ENCODE peak calls at places on chromosomes 4 and X, in five cellular contexts. One of them, this sample, is unnamed.

GRCh38 chr4:107314156-107314555 is 278.0 kb upstream of the DKK2 start:
- DNase-seq in PC-3: peak
- DNase-seq in SK-N-SH: no peak
- DNase-seq in OCI-LY7: no peak
- DNase-seq in GM23338: no peak
- DNase-seq in this sample: no peak

GRCh38 chrX:152647978-152648377 is 10.3 kb downstream of the GABRQ start:
- DNase-seq in PC-3: no peak
- DNase-seq in SK-N-SH: no peak
- DNase-seq in OCI-LY7: no peak
- DNase-seq in GM23338: no peak
- DNase-seq in this sample: no peak

GRCh38 chrX:38804481-38805293 is 3.4 kb downstream of the MID1IP1 start:
- DNase-seq in PC-3: peak
- DNase-seq in SK-N-SH: peak
- DNase-seq in OCI-LY7: peak
- DNase-seq in GM23338: peak
- DNase-seq in this sample: peak

GRCh38 chr4:70754470-70754869 is 32.7 kb downstream of the RUFY3 start:
- DNase-seq in PC-3: no peak
- DNase-seq in SK-N-SH: no peak
- DNase-seq in OCI-LY7: peak
- DNase-seq in GM23338: no peak
- DNase-seq in this sample: no peak

GRCh38 chrX:27591938-27592337 is 1.8 kb downstream of the DCAF8L2 start:
- DNase-seq in PC-3: no peak
- DNase-seq in SK-N-SH: no peak
- DNase-seq in OCI-LY7: no peak
- DNase-seq in GM23338: peak
- DNase-seq in this sample: no peak

GRCh38 chrX:110287605-110288004 is 30.3 kb downstream of the AMMECR1 start:
- DNase-seq in PC-3: no peak
- DNase-seq in SK-N-SH: no peak
- DNase-seq in OCI-LY7: no peak
- DNase-seq in GM23338: no peak
- DNase-seq in this sample: peak

GRCh38 chrX:7147431-7147977 is at the start of gene STS:
- DNase-seq in PC-3: no peak
- DNase-seq in SK-N-SH: peak
- DNase-seq in OCI-LY7: peak
- DNase-seq in GM23338: peak
- DNase-seq in this sample: no peak

GRCh38 chr4:133464311-133464710 is 315.2 kb downstream of the PCDH10 start:
- DNase-seq in PC-3: peak
- DNase-seq in SK-N-SH: no peak
- DNase-seq in OCI-LY7: no peak
- DNase-seq in GM23338: no peak
- DNase-seq in this sample: no peak

GRCh38 chrX:115013705-115014104 is 3.7 kb downstream of the IL13RA2 start:
- DNase-seq in PC-3: peak
- DNase-seq in SK-N-SH: no peak
- DNase-seq in OCI-LY7: no peak
- DNase-seq in GM23338: no peak
- DNase-seq in this sample: peak

GRCh38 chr4:6972911-6973310 is 63.3 kb downstream of the TBC1D14 start:
- DNase-seq in PC-3: no peak
- DNase-seq in SK-N-SH: no peak
- DNase-seq in OCI-LY7: no peak
- DNase-seq in GM23338: peak
- DNase-seq in this sample: no peak

GRCh38 chrX:124555036-124555595 is 208.8 kb downstream of the SH2D1A start:
- DNase-seq in PC-3: peak
- DNase-seq in SK-N-SH: no peak
- DNase-seq in OCI-LY7: no peak
- DNase-seq in GM23338: no peak
- DNase-seq in this sample: peak

GRCh38 chrX:24515447-24515846 is 50.4 kb downstream of the PDK3 start:
- DNase-seq in PC-3: no peak
- DNase-seq in SK-N-SH: no peak
- DNase-seq in OCI-LY7: no peak
- DNase-seq in GM23338: peak
- DNase-seq in this sample: no peak

GRCh38 chrX:32448320-32448719 is 763.0 kb downstream of the DMD start:
- DNase-seq in PC-3: no peak
- DNase-seq in SK-N-SH: no peak
- DNase-seq in OCI-LY7: peak
- DNase-seq in GM23338: peak
- DNase-seq in this sample: no peak

GRCh38 chr4:140018931-140019618 is 134.9 kb downstream of the MAML3 start:
- DNase-seq in PC-3: peak
- DNase-seq in SK-N-SH: no peak
- DNase-seq in OCI-LY7: no peak
- DNase-seq in GM23338: no peak
- DNase-seq in this sample: peak

GRCh38 chrX:136251042-136251991 is at the start of gene MAP7D3:
- DNase-seq in PC-3: no peak
- DNase-seq in SK-N-SH: peak
- DNase-seq in OCI-LY7: peak
- DNase-seq in GM23338: peak
- DNase-seq in this sample: peak

GRCh38 chr4:37453004-37453360 is 208.4 kb downstream of the NWD2 start:
- DNase-seq in PC-3: peak
- DNase-seq in SK-N-SH: peak
- DNase-seq in OCI-LY7: peak
- DNase-seq in GM23338: peak
- DNase-seq in this sample: peak

GRCh38 chrX:150834695-150835094 is 63.8 kb downstream of the CD99L2 start:
- DNase-seq in PC-3: no peak
- DNase-seq in SK-N-SH: no peak
- DNase-seq in OCI-LY7: no peak
- DNase-seq in GM23338: no peak
- DNase-seq in this sample: no peak

GRCh38 chr4:89284828-89285227 is 22.8 kb downstream of the GPRIN3 start:
- DNase-seq in PC-3: no peak
- DNase-seq in SK-N-SH: no peak
- DNase-seq in OCI-LY7: no peak
- DNase-seq in GM23338: no peak
- DNase-seq in this sample: peak

GRCh38 chrX:39440734-39441305 is 639.6 kb downstream of the MID1IP1 start:
- DNase-seq in PC-3: no peak
- DNase-seq in SK-N-SH: no peak
- DNase-seq in OCI-LY7: no peak
- DNase-seq in GM23338: no peak
- DNase-seq in this sample: no peak

GRCh38 chr4:40630335-40631021 is 814 bp upstream of the RBM47 start:
- DNase-seq in PC-3: peak
- DNase-seq in SK-N-SH: peak
- DNase-seq in OCI-LY7: peak
- DNase-seq in GM23338: peak
- DNase-seq in this sample: no peak

GRCh38 chrX:83771664-83772063 is 89.3 kb upstream of the CYLC1 start:
- DNase-seq in PC-3: peak
- DNase-seq in SK-N-SH: no peak
- DNase-seq in OCI-LY7: no peak
- DNase-seq in GM23338: peak
- DNase-seq in this sample: no peak

GRCh38 chr4:6319530-6320150 is 50.0 kb downstream of the WFS1 start:
- DNase-seq in PC-3: peak
- DNase-seq in SK-N-SH: no peak
- DNase-seq in OCI-LY7: no peak
- DNase-seq in GM23338: no peak
- DNase-seq in this sample: no peak

GRCh38 chr4:991451-992296 is 1.5 kb downstream of the SLC26A1 start:
- DNase-seq in PC-3: no peak
- DNase-seq in SK-N-SH: no peak
- DNase-seq in OCI-LY7: no peak
- DNase-seq in GM23338: no peak
- DNase-seq in this sample: no peak
- H3K27ac ChIP-seq in PC-3: no peak
- H3K27ac ChIP-seq in SK-N-SH: no peak
- H3K27ac ChIP-seq in OCI-LY7: no peak
- H3K27ac ChIP-seq in GM23338: no peak
- H3K27ac ChIP-seq in this sample: no peak

GRCh38 chr4:73823756-73824155 is 12.7 kb upstream of the CXCL6 start:
- DNase-seq in PC-3: no peak
- DNase-seq in SK-N-SH: no peak
- DNase-seq in OCI-LY7: no peak
- DNase-seq in GM23338: no peak
- DNase-seq in this sample: no peak
- TF ChIP-seq EZH2phosphoT487 in PC-3: no peak
- TF ChIP-seq EZH2phosphoT487 in SK-N-SH: no peak
- TF ChIP-seq EZH2phosphoT487 in OCI-LY7: no peak
- TF ChIP-seq EZH2phosphoT487 in GM23338: no peak
- TF ChIP-seq EZH2phosphoT487 in this sample: no peak

DNA sequence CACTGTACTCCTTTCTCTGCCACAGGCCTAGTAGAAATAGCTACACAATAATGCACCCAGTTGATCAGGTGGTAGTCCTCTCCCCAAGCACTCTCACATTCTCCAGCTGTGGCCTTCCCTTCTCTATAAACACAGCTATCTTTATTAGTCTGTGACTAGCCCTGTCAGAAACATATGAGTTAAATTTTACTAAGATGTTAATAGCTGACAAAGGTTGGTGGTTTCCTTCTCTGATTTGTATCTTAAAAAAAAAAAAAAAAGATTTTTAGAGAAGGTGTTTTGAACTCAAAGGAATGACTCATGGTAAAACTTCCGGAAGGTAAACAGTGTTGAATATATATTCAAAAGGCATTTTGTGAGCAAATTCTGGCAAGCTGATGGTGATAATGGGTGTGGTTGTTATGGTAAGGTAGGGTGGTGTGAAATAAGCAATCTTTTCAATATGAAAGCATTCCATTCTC is 327.4 kb downstream of the PPP3CA start:
- DNase-seq in PC-3: peak
- DNase-seq in SK-N-SH: no peak
- DNase-seq in OCI-LY7: no peak
- DNase-seq in GM23338: peak
- DNase-seq in this sample: no peak
- H3K27ac ChIP-seq in PC-3: peak
- H3K27ac ChIP-seq in SK-N-SH: peak
- H3K27ac ChIP-seq in OCI-LY7: no peak
- H3K27ac ChIP-seq in GM23338: peak
- H3K27ac ChIP-seq in this sample: no peak

DNA sequence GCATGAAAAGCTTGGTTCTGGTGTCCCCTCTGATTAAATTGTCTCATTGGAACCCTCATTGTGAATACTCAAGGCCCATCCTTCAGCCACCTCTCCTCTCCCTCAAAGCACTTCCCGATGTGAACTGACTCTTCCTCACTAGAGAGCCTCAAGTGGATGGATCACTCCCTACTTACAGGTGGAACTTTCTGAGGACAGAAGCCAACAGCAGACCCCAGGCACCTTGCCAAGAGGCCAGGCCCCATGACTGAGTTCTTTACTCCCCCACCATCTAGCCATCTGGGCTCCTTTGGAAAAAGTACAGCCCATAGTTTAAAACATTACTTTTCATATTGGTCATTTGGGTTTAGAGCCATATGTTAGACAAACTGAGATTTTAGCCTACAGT is 224.1 kb downstream of the SHROOM3 start:
- DNase-seq in PC-3: no peak
- DNase-seq in SK-N-SH: no peak
- DNase-seq in OCI-LY7: no peak
- DNase-seq in GM23338: no peak
- DNase-seq in this sample: no peak
- TF ChIP-seq EZH2phosphoT487 in PC-3: no peak
- TF ChIP-seq EZH2phosphoT487 in SK-N-SH: no peak
- TF ChIP-seq EZH2phosphoT487 in OCI-LY7: no peak
- TF ChIP-seq EZH2phosphoT487 in GM23338: no peak
- TF ChIP-seq EZH2phosphoT487 in this sample: no peak

GRCh38 chrX:153905481-153906095 is 1.1 kb downstream of the AVPR2 start:
- DNase-seq in PC-3: no peak
- DNase-seq in SK-N-SH: peak
- DNase-seq in OCI-LY7: no peak
- DNase-seq in GM23338: no peak
- DNase-seq in this sample: no peak

GRCh38 chrX:153906126-153906917 is 1.8 kb downstream of the AVPR2 start:
- DNase-seq in PC-3: no peak
- DNase-seq in SK-N-SH: no peak
- DNase-seq in OCI-LY7: no peak
- DNase-seq in GM23338: no peak
- DNase-seq in this sample: no peak

GRCh38 chrX:153902388-153902787 is 2.1 kb upstream of the AVPR2 start:
- DNase-seq in PC-3: peak
- DNase-seq in SK-N-SH: peak
- DNase-seq in OCI-LY7: no peak
- DNase-seq in GM23338: no peak
- DNase-seq in this sample: no peak

GRCh38 chrX:153903238-153903980 is 1.1 kb upstream of the AVPR2 start:
- DNase-seq in PC-3: no peak
- DNase-seq in SK-N-SH: peak
- DNase-seq in OCI-LY7: peak
- DNase-seq in GM23338: no peak
- DNase-seq in this sample: no peak

GRCh38 chrX:153903991-153904957 is at the start of gene AVPR2:
- DNase-seq in PC-3: no peak
- DNase-seq in SK-N-SH: peak
- DNase-seq in OCI-LY7: peak
- DNase-seq in GM23338: no peak
- DNase-seq in this sample: no peak
- H3K27ac ChIP-seq in PC-3: no peak
- H3K27ac ChIP-seq in SK-N-SH: peak
- H3K27ac ChIP-seq in OCI-LY7: peak
- H3K27ac ChIP-seq in GM23338: no peak
- H3K27ac ChIP-seq in this sample: no peak

GRCh38 chr4:52019941-52020657 is at the start of gene LRRC66:
- DNase-seq in PC-3: peak
- DNase-seq in SK-N-SH: no peak
- DNase-seq in OCI-LY7: no peak
- DNase-seq in GM23338: no peak
- DNase-seq in this sample: peak
- TF ChIP-seq EZH2phosphoT487 in PC-3: no peak
- TF ChIP-seq EZH2phosphoT487 in SK-N-SH: no peak
- TF ChIP-seq EZH2phosphoT487 in OCI-LY7: no peak
- TF ChIP-seq EZH2phosphoT487 in GM23338: no peak
- TF ChIP-seq EZH2phosphoT487 in this sample: no peak

DNA sequence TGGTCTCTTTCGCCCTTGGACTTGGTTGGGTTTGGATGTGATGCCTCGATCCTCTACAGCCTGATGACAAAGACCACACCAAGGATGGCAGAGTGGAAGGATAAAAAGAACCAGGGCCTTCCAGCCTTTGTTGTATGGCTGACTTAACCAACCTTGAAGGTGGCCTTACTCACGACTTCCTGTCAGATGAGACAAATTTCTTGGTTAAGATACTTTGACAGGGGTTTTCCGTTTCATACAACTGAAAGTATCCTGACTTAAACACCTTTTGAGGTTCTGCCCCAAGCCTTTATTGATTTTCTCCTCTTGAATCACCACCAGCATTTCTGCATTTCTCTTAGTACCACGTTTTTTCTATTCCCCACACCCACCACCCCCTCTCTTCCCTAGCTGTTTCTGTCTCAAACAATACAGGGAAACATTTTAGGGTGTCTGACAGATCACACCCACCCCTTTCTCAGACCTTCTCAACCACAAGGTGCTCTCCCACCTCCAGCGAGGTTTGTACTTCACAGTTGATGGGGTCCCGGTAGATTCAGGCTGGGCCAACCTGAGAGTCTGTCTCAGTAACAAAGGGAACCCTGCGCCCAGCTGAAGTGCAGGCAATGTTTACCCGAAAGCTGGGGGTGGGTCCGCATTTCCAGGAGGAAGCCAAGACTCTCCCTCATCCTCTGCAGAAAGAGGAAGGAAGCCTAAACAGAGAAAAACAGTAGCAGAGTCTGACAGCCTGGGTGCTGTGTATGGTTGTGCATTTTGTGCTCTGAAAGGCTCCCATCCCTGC is 5.0 kb upstream of the TSPAN5 start:
- DNase-seq in PC-3: peak
- DNase-seq in SK-N-SH: no peak
- DNase-seq in OCI-LY7: no peak
- DNase-seq in GM23338: no peak
- DNase-seq in this sample: no peak
- H3K27ac ChIP-seq in PC-3: peak
- H3K27ac ChIP-seq in SK-N-SH: no peak
- H3K27ac ChIP-seq in OCI-LY7: no peak
- H3K27ac ChIP-seq in GM23338: peak
- H3K27ac ChIP-seq in this sample: no peak

This sample was measured in GM23248.